ENCODE peak calls at places on chromosomes 3 and 15, in five cellular contexts. One of them, this sample, is unnamed.

GRCh38 chr3:134334901-134335280 is 39.4 kb downstream of the AMOTL2 start:
- DNase-seq in fibroblast of villous mesenchyme: no peak
- DNase-seq in HT1080: no peak
- DNase-seq in T-helper 9 cell: no peak
- DNase-seq in activated CD4-positive, alpha-beta T cell treated with anti-CD3 and anti-CD28 coated beads, Interleukin-2, amount 50 U/mL, for 24 hours: no peak
- DNase-seq in this sample: no peak

GRCh38 chr3:11567516-11568467 is 75.9 kb downstream of the VGLL4 start:
- DNase-seq in activated CD4-positive, alpha-beta T cell treated with anti-CD3 and anti-CD28 coated beads, Interleukin-2, amount 50 U/mL, for 24 hours: no peak
- DNase-seq in HT1080: peak
- DNase-seq in T-helper 9 cell: no peak
- DNase-seq in fibroblast of villous mesenchyme: peak
- DNase-seq in this sample: peak

GRCh38 chr15:89435346-89435745 is 61.0 kb downstream of the RHCG start:
- DNase-seq in T-helper 9 cell: no peak
- DNase-seq in HT1080: no peak
- DNase-seq in fibroblast of villous mesenchyme: no peak
- DNase-seq in activated CD4-positive, alpha-beta T cell treated with anti-CD3 and anti-CD28 coated beads, Interleukin-2, amount 50 U/mL, for 24 hours: no peak
- DNase-seq in this sample: no peak

GRCh38 chr15:79682851-79683288 is 213.9 kb downstream of the MTHFS start:
- DNase-seq in HT1080: no peak
- DNase-seq in T-helper 9 cell: no peak
- DNase-seq in activated CD4-positive, alpha-beta T cell treated with anti-CD3 and anti-CD28 coated beads, Interleukin-2, amount 50 U/mL, for 24 hours: no peak
- DNase-seq in fibroblast of villous mesenchyme: peak
- DNase-seq in this sample: peak

GRCh38 chr15:40930430-40931299 is 1.5 kb downstream of the DLL4 start:
- DNase-seq in HT1080: no peak
- DNase-seq in T-helper 9 cell: no peak
- DNase-seq in activated CD4-positive, alpha-beta T cell treated with anti-CD3 and anti-CD28 coated beads, Interleukin-2, amount 50 U/mL, for 24 hours: no peak
- DNase-seq in fibroblast of villous mesenchyme: peak
- DNase-seq in this sample: peak

GRCh38 chr3:61052855-61053254 is 198.4 kb downstream of the FHIT start:
- DNase-seq in T-helper 9 cell: no peak
- DNase-seq in fibroblast of villous mesenchyme: no peak
- DNase-seq in activated CD4-positive, alpha-beta T cell treated with anti-CD3 and anti-CD28 coated beads, Interleukin-2, amount 50 U/mL, for 24 hours: no peak
- DNase-seq in HT1080: no peak
- DNase-seq in this sample: no peak

GRCh38 chr3:6560259-6560658 is 300.7 kb upstream of the GRM7 start:
- DNase-seq in HT1080: no peak
- DNase-seq in activated CD4-positive, alpha-beta T cell treated with anti-CD3 and anti-CD28 coated beads, Interleukin-2, amount 50 U/mL, for 24 hours: no peak
- DNase-seq in T-helper 9 cell: no peak
- DNase-seq in fibroblast of villous mesenchyme: no peak
- DNase-seq in this sample: no peak

GRCh38 chr15:31970007-31970406 is 60.3 kb upstream of the CHRNA7 start:
- DNase-seq in T-helper 9 cell: no peak
- DNase-seq in HT1080: no peak
- DNase-seq in activated CD4-positive, alpha-beta T cell treated with anti-CD3 and anti-CD28 coated beads, Interleukin-2, amount 50 U/mL, for 24 hours: no peak
- DNase-seq in fibroblast of villous mesenchyme: no peak
- DNase-seq in this sample: no peak

GRCh38 chr15:23566070-23567050 is 886 bp downstream of the MKRN3 start:
- DNase-seq in HT1080: peak
- DNase-seq in T-helper 9 cell: no peak
- DNase-seq in fibroblast of villous mesenchyme: peak
- DNase-seq in activated CD4-positive, alpha-beta T cell treated with anti-CD3 and anti-CD28 coated beads, Interleukin-2, amount 50 U/mL, for 24 hours: peak
- DNase-seq in this sample: no peak

GRCh38 chr3:36876181-36876936 is 68.5 kb downstream of the TRANK1 start:
- DNase-seq in activated CD4-positive, alpha-beta T cell treated with anti-CD3 and anti-CD28 coated beads, Interleukin-2, amount 50 U/mL, for 24 hours: peak
- DNase-seq in T-helper 9 cell: no peak
- DNase-seq in fibroblast of villous mesenchyme: no peak
- DNase-seq in HT1080: no peak
- DNase-seq in this sample: no peak